ENCODE peak calls at places on chromosomes 13 and 19, in five cellular contexts. Z, E, X, P and R are unnamed samples.

GRCh38 chr19:35154535-35155406 is at the start of gene FXYD5:
- DNase-seq in Z (peak; percentile 69), E (peak; percentile 76), X (peak; percentile 62), P (peak; percentile 66), R (no peak)

GRCh38 chr13:58994778-58995177 is 1169.0 kb downstream of the DIAPH3 start:
- DNase-seq in Z (no peak), E (peak; percentile 63), X (no peak), P (no peak), R (no peak)

GRCh38 chr19:20051841-20052768 is 12.8 kb upstream of the ZNF682 start:
- DNase-seq in Z (peak; percentile 97), E (peak; percentile 7), X (peak; percentile 77), P (peak; percentile 99), R (peak; percentile 79)

GRCh38 chr19:19635313-19635702 is 7.3 kb upstream of the LPAR2 start:
- DNase-seq in Z (no peak), E (no peak), X (no peak), P (no peak), R (no peak)

GRCh38 chr13:50090211-50090610 is 75.0 kb downstream of the KCNRG start:
- DNase-seq in Z (no peak), E (no peak), X (no peak), P (no peak), R (no peak)

GRCh38 chr13:65638572-65639168 is 1591.5 kb downstream of the PCDH9 start:
- DNase-seq in Z (peak; percentile 31), E (peak; percentile 68), X (no peak), P (peak; percentile 2), R (no peak)

GRCh38 chr13:72313546-72313945 is 413.9 kb downstream of the MZT1 start:
- DNase-seq in Z (no peak), E (no peak), X (no peak), P (no peak), R (no peak)

GRCh38 chr13:94435604-94436226 is 43.8 kb downstream of the DCT start:
- DNase-seq in Z (peak; percentile 63), E (peak; percentile 75), X (no peak), P (peak; percentile 28), R (no peak)

GRCh38 chr13:109436841-109437240 is 349.5 kb downstream of the IRS2 start:
- DNase-seq in Z (peak; percentile 62), E (no peak), X (no peak), P (peak; percentile 54), R (no peak)

GRCh38 chr13:109431217-109431616 is 355.2 kb downstream of the IRS2 start:
- DNase-seq in Z (no peak), E (no peak), X (no peak), P (no peak), R (no peak)

GRCh38 chr13:109439813-109440212 is 346.6 kb downstream of the IRS2 start:
- DNase-seq in Z (no peak), E (no peak), X (no peak), P (no peak), R (no peak)

DNA sequence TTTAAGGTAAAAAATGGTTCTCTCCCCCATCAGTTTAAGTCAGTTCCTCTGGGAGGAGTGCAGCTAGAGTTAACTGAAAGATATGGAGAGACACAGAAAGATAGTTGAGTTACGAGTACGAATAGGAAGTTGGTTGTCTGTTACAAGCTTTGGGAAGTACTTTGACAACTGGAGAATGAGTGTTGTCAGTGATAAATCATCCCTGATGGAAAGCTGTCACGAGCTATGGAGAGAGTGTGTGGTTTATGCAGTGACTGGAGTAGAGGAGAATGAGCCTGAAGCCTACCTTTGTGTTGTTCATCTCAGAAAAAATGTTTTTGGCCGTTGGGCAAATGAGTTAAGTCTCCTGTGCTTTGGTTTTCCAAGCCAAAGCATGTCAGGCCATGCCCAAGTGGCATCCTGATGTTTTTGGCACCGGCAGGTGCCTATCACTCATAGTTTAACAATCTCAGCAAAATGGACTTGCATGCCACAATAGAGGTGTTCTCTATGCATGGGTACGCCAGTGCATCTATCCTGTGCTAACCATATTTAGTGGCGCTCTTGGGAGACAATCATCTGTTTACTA is 350.2 kb downstream of the IRS2 start:
- DNase-seq in Z (peak; percentile 95), E (no peak), X (no peak), P (peak; percentile 98), R (no peak)
- TF ChIP-seq CTCF in Z (no peak), E (no peak), X (no peak), P (no peak), R (no peak)

GRCh38 chr13:19185865-19186645 is 4.4 kb upstream of the TUBA3C start:
- DNase-seq in Z (no peak), E (no peak), X (no peak), P (no peak), R (no peak)
- TF ChIP-seq CTCF in Z (no peak), E (no peak), X (no peak), P (no peak), R (no peak)

DNA sequence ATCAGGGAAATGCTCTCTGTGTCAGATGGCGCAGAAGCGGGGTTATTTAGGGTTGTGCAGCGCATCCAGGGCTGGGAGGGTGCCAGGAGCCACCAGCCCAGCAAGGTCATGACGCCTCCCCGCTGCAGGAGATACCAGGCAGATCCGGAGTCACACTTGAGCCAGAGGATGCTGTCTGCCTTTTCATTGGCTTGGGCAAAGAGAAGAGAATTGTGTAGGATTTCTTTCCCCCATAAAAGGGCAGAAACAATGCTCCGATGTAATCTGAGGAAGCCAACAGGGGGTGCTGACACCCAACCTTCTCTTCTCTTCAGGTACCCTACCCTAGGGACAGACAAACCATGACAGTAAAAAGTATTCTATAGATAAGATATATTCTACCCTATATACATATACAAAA is 346.4 kb downstream of the TSHZ3 start:
- DNase-seq in Z (no peak), E (no peak), X (no peak), P (no peak), R (no peak)
- TF ChIP-seq CTCF in Z (no peak), E (peak; percentile 33), X (no peak), P (no peak), R (no peak)

GRCh38 chr19:14059093-14059480 is 2.8 kb downstream of the PALM3 start:
- DNase-seq in Z (no peak), E (peak; percentile 34), X (no peak), P (no peak), R (no peak)
- TF ChIP-seq CTCF in Z (peak; percentile 88), E (peak; percentile 78), X (no peak), P (peak; percentile 42), R (peak; percentile 27)